ENCODE peak calls at places on chromosomes 11 and 22, in ten cellular contexts. S, D, N, Z, R, K, C, L, F and V are unnamed samples.
A peak's percentile ranks its signal among the peaks of the same experiment; 100 is the strongest.

GRCh38 chr22:27851974-27852713 is 50.6 kb upstream of the MN1 start:
- DNase-seq in S (no peak), D (no peak), N (peak; percentile 48), Z (peak; percentile 34), R (no peak), K (no peak), C (no peak), L (no peak), F (no peak), V (no peak)

GRCh38 chr11:93005239-93005638 is 35.8 kb downstream of the MTNR1B start:
- DNase-seq in S (no peak), D (no peak), N (peak; percentile 94), Z (no peak), R (no peak), K (peak; percentile 20), C (no peak), L (no peak), F (no peak), V (no peak)

GRCh38 chr22:25668437-25668836 is 73.6 kb upstream of the MYO18B start:
- DNase-seq in S (no peak), D (no peak), N (peak; percentile 68), Z (no peak), R (no peak), K (peak; percentile 95), C (peak; percentile 36), L (no peak), F (no peak), V (no peak)

GRCh38 chr11:65897020-65897471 is 3.1 kb downstream of the FOSL1 start:
- DNase-seq in S (no peak), D (no peak), N (no peak), Z (no peak), R (no peak), K (peak; percentile 28), C (no peak), L (no peak), F (no peak), V (no peak)

GRCh38 chr11:82989628-82990404 is 81.9 kb downstream of the RAB30 start:
- DNase-seq in S (no peak), D (no peak), N (no peak), Z (no peak), R (no peak), K (no peak), C (no peak), L (no peak), F (no peak), V (no peak)

GRCh38 chr11:65571940-65572339 is 398 bp upstream of the FAM89B start:
- DNase-seq in S (peak; percentile 88), D (no peak), N (peak; percentile 65), Z (no peak), R (no peak), K (peak; percentile 48), C (no peak), L (no peak), F (no peak), V (no peak)

GRCh38 chr22:44391026-44391425 is 78.3 kb upstream of the SHISAL1 start:
- DNase-seq in S (peak; percentile 39), D (no peak), N (no peak), Z (no peak), R (peak; percentile 41), K (no peak), C (no peak), L (no peak), F (no peak), V (no peak)

GRCh38 chr11:48012051-48012391 is 31.7 kb downstream of the PTPRJ start:
- DNase-seq in S (no peak), D (no peak), N (no peak), Z (peak; percentile 24), R (no peak), K (no peak), C (no peak), L (no peak), F (no peak), V (no peak)

GRCh38 chr11:86291466-86292262 is 10.4 kb upstream of the HIKESHI start:
- DNase-seq in S (peak; percentile 83), D (no peak), N (peak; percentile 79), Z (no peak), R (no peak), K (peak; percentile 57), C (peak; percentile 43), L (no peak), F (no peak), V (no peak)

GRCh38 chr11:19372381-19372780 is 131.6 kb upstream of the E2F8 start:
- DNase-seq in S (no peak), D (no peak), N (no peak), Z (no peak), R (no peak), K (no peak), C (no peak), L (no peak), F (no peak), V (no peak)

GRCh38 chr11:103872748-103873147 is 163.7 kb upstream of the DDI1 start:
- DNase-seq in S (no peak), D (no peak), N (peak; percentile 47), Z (no peak), R (no peak), K (no peak), C (no peak), L (no peak), F (no peak), V (no peak)

DNA sequence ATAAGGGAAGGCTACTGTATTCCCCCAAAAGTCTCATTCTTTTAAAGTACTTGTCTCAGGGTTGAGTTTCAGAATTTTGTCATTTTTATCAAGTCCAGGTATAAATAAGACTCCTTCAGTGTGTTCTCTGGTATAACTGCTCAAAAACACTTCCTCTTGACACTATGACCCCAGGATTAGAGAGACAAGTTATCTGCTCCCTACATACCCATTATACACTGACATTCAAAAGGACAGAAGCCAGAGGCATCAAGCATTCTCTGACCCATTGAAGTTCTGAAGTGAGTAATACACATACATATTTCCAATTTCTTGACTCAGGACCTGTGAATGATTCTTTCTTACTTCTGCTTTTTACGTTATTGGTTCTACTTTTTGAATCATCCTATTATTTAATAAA is 447.8 kb upstream of the CNTN5 start:
- DNase-seq in S (no peak), D (no peak), N (no peak), Z (no peak), R (no peak), K (no peak), C (no peak), L (no peak), F (no peak), V (no peak)
- H3K27me3 ChIP-seq in S (no peaks in the 10 kb centered on the region), D (no peaks in the 10 kb centered on the region), N (no peaks in the 10 kb centered on the region), Z (no peaks in the 10 kb centered on the region), R (no peaks in the 10 kb centered on the region), K (no peaks in the 10 kb centered on the region), C (no peaks in the 10 kb centered on the region), L (no peaks in the 10 kb centered on the region), F (no peaks in the 10 kb centered on the region), V (no peaks in the 10 kb centered on the region)

GRCh38 chr11:110097459-110098012 is 4.3 kb downstream of the ZC3H12C start:
- DNase-seq in S (no peak), D (no peak), N (no peak), Z (no peak), R (no peak), K (peak; percentile 65), C (no peak), L (no peak), F (no peak), V (no peak)

GRCh38 chr11:110096369-110096976 is 3.3 kb downstream of the ZC3H12C start:
- DNase-seq in S (no peak), D (no peak), N (peak; percentile 52), Z (no peak), R (no peak), K (no peak), C (no peak), L (no peak), F (no peak), V (no peak)

GRCh38 chr11:110093407-110094297 is 460 bp downstream of the ZC3H12C start:
- DNase-seq in S (peak; percentile 82), D (peak; percentile 74), N (no peak), Z (peak; percentile 81), R (peak; percentile 82), K (peak; percentile 80), C (peak; percentile 39), L (no peak), F (peak; percentile 82), V (peak; percentile 64)

GRCh38 chr11:110094298-110095073 is 1.3 kb downstream of the ZC3H12C start:
- DNase-seq in S (no peak), D (no peak), N (no peak), Z (no peak), R (no peak), K (no peak), C (no peak), L (no peak), F (no peak), V (no peak)

DNA sequence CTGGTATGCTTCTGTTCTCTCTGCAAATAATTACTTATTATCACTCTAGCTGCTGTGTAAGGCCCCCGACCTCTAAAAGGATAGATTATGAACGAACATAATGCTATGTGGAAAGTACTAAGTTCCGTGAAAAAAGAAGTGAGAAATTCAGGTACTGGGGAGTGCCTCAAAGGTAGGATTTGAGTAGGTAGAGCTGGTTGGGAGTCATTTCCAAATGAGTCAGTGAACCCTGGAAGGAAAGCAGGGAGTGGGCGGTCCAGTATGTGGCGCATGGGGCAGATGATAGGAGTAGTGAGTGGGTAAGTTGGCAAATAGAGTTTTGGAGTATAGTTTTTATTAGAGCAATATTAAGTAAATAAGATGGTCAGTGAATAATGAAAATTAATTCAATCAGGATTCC is 2.4 kb downstream of the ZC3H12C start:
- DNase-seq in S (no peak), D (no peak), N (peak; percentile 70), Z (no peak), R (no peak), K (no peak), C (no peak), L (no peak), F (no peak), V (no peak)
- H3K4me3 ChIP-seq in S (peak overlapping the region; percentile 91), D (no peak overlapping the region), N (no peak overlapping the region), Z (no peak overlapping the region), R (no peak overlapping the region), K (no peak overlapping the region), C (no peak overlapping the region), L (no peak overlapping the region), F (no peak overlapping the region), V (no peak overlapping the region)

GRCh38 chr11:44321059-44321458 is 11.1 kb upstream of the ALX4 start:
- DNase-seq in S (no peak), D (no peak), N (no peak), Z (no peak), R (no peak), K (no peak), C (no peak), L (no peak), F (no peak), V (no peak)
- H3K27me3 ChIP-seq in S (peaks cover 100% of the 10 kb centered on the region), D (peaks cover 100% of the 10 kb centered on the region), N (peaks cover 68% of the 10 kb centered on the region), Z (peaks cover 100% of the 10 kb centered on the region), R (peaks cover 98% of the 10 kb centered on the region), K (peaks cover 80% of the 10 kb centered on the region), C (peaks cover 100% of the 10 kb centered on the region), L (peaks cover 20% of the 10 kb centered on the region), F (peaks cover 100% of the 10 kb centered on the region), V (peaks cover 16% of the 10 kb centered on the region)

DNA sequence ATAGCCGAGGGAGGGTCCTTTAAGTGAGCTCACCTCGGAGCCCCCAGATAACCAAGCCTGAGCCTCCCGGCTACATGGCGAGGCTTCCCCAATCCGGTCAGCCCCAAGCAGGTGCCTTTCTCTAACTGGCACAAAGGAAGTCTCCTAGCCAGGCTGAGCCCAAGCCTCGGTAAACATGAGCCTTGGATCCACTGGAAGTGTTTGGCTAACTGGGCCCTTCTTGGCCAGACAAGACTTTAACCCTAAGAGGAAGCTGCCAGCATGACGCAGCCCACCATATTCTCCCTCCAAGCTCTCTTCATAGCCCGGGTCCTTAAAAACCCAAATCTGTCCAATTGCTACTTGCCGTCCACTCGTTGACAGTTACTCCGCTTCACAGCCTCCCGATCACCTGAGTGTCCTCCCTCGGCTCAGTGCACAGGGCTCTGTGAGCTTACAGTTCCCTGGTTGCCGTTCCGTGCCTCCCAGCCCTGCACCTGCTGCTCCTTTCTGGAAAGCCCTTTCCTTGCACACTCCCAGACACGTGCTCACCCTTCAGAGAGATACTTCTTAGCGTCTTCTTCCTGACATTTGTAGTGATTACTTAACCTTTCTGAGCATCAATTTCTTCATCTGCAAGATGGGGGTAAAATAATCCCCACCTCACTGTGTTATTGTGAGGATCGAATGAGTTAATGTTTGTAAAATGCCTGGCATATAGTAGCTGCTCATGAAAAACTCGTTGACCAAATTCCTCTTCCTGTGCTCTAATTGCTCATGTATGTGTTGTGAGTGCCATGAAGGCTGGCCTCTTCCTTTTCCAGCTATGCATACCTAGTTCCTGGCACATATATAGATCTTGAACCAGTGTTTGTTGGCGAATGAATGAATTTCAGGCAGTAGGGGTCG is 25.6 kb downstream of the TXN2 start:
- DNase-seq in S (no peak), D (no peak), N (no peak), Z (no peak), R (no peak), K (no peak), C (no peak), L (no peak), F (no peak), V (no peak)
- H3K4me3 ChIP-seq in S (peak overlapping the region; percentile 13), D (peak overlapping the region; percentile 66), N (peak overlapping the region; percentile 49), Z (peak overlapping the region; percentile 58), R (peak overlapping the region; percentile 58), K (no peak overlapping the region), C (no peak overlapping the region), L (peak overlapping the region; percentile 84), F (peak overlapping the region; percentile 61), V (no peak overlapping the region)